ENCODE peak calls at places on chromosomes 4 and X, in six cellular contexts. P is GM23338, L is sigmoid colon, Q is upper lobe of left lung, A is SK-N-SH, R is GM12878. K is an unnamed sample. For H3K36me3, the result is how much of the 10 kb centered on the place peaks cover.

GRCh38 chr4:183335369-183335940 is 13.2 kb upstream of the CLDN24 start:
- DNase-seq in L (no peak), Q (no peak), P (no peak), A (no peak), R (no peak), K (no peak)

GRCh38 chrX:15674514-15674898 is 9.9 kb upstream of the CLTRN start:
- DNase-seq in Q (peak), R (peak), L (peak), P (peak), A (peak), K (no peak)

GRCh38 chr4:58166496-58166895 is 1056.3 kb upstream of the IGFBP7 start:
- DNase-seq in Q (no peak), R (no peak), A (no peak), L (no peak), P (no peak), K (no peak)

GRCh38 chr4:182582245-182582644 is 334.9 kb downstream of the DCTD start:
- DNase-seq in Q (no peak), R (no peak), A (no peak), P (no peak), L (no peak), K (no peak)

GRCh38 chr4:72390409-72390808 is 178.6 kb downstream of the ADAMTS3 start:
- DNase-seq in P (no peak), Q (no peak), L (no peak), A (no peak), R (no peak), K (no peak)

GRCh38 chr4:156347412-156348075 is 393.9 kb upstream of the CTSO start:
- DNase-seq in L (no peak), P (peak), R (no peak), A (no peak), Q (no peak), K (no peak)

GRCh38 chr4:24730256-24731001 is 64.9 kb upstream of the SOD3 start:
- DNase-seq in P (no peak), L (peak), R (no peak), A (no peak), Q (peak), K (no peak)

GRCh38 chrX:51568586-51568985 is 50.1 kb downstream of the CENPVL3 start:
- DNase-seq in L (no peak), Q (no peak), P (no peak), R (no peak), A (no peak), K (no peak)

GRCh38 chr4:39486221-39486804 is 27.5 kb downstream of the LIAS start:
- DNase-seq in R (no peak), A (no peak), P (no peak), Q (no peak), L (no peak), K (no peak)

GRCh38 chrX:120647127-120647526 is 17.3 kb upstream of the C1GALT1C1 start:
- DNase-seq in A (no peak), P (no peak), R (no peak), L (no peak), Q (no peak), K (no peak)

GRCh38 chrX:106286053-106286650 is 118.0 kb downstream of the PWWP3B start:
- DNase-seq in L (no peak), P (no peak), A (no peak), Q (no peak), R (no peak), K (no peak)

GRCh38 chr4:156968479-156968984 is 3.1 kb downstream of the PDGFC start:
- DNase-seq in P (peak), L (peak), R (no peak), A (peak), Q (peak), K (peak)

GRCh38 chr4:158823461-158823873 is 54.6 kb downstream of the FNIP2 start:
- DNase-seq in L (no peak), P (no peak), Q (no peak), R (no peak), A (no peak), K (no peak)

GRCh38 chrX:13287816-13288215 is 32.0 kb downstream of the ATXN3L start:
- DNase-seq in P (no peak), L (no peak), R (no peak), Q (no peak), A (no peak), K (no peak)

GRCh38 chr4:39660045-39660444 is 21.4 kb upstream of the SMIM14 start:
- DNase-seq in R (no peak), A (no peak), L (no peak), P (no peak), Q (no peak), K (no peak)

GRCh38 chr4:54784188-54784671 is 126.5 kb downstream of the KIT start:
- DNase-seq in A (no peak), L (peak), P (no peak), Q (peak), R (no peak), K (no peak)

GRCh38 chr4:17962171-17962570 is 59.4 kb downstream of the LCORL start:
- DNase-seq in Q (no peak), A (no peak), R (no peak), L (no peak), P (no peak), K (no peak)

GRCh38 chr4:175703956-175704600 is 108.0 kb downstream of the GPM6A start:
- DNase-seq in P (no peak), A (no peak), Q (no peak), L (no peak), R (no peak), K (no peak)

GRCh38 chrX:10237255-10237654 is 80.5 kb downstream of the CLCN4 start:
- DNase-seq in R (no peak), P (no peak), L (no peak), Q (no peak), A (no peak), K (no peak)

DNA sequence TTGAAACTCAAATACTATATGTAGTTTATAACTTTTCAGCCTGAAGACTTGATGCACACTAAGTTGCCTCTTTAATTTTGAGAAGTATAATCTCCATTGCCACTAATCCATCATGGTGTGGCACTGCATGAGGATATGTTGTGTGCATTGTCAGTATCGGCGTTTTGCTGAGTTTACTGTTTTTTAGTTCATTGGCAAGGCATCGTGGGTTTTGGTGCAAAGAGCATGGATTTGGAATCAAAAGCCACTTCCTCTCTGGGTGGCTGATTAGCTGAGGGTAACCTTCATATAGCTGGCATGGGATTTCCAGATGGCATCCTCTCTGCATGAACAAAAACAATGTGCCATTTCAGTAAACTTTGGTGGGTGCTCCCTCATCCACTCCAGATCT is 38.7 kb downstream of the FHL1 start:
- DNase-seq in P (no peak), L (no peak), Q (no peak), A (no peak), R (no peak), K (no peak)
- H3K4me3 ChIP-seq in P (no peak), L (no peak), Q (no peak), A (no peak), R (no peak), K (no peak)

DNA sequence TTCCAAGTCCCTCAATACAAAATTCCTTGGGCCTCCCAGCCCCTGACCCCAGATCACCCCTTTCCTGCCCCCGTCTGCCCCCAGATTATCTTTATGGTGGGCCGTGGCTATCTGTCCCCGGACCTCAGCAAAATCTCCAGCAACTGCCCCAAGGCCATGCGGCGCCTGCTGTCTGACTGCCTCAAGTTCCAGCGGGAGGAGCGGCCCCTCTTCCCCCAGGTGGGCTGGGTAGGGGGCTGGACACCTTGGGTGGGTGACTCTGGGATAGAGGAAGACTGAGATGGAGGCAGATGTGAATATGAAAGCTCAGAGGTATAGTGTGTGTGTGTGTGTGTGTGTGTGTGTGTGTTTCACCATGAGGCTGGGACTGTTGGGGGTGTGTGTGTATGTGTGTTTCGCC is 9.8 kb downstream of the ARAF start:
- DNase-seq in A (no peak), R (no peak), Q (no peak), P (no peak), L (no peak), K (no peak)
- H3K36me3 ChIP-seq in A (under half), R (under half), Q (under half), P (under half), L (under half), K (under half)

GRCh38 chr4:7067523-7068278 is at the start of gene GRPEL1:
- DNase-seq in P (peak), A (peak), Q (peak), R (peak), L (peak), K (peak)

GRCh38 chr4:7067147-7067522 is 729 bp downstream of the GRPEL1 start:
- DNase-seq in P (no peak), R (no peak), A (no peak), L (no peak), Q (peak), K (no peak)

GRCh38 chr4:7068883-7069282 is 1.0 kb upstream of the GRPEL1 start:
- DNase-seq in A (peak), P (peak), L (peak), Q (no peak), R (no peak), K (no peak)

GRCh38 chr4:7066493-7066892 is 1.4 kb downstream of the GRPEL1 start:
- DNase-seq in P (no peak), Q (no peak), L (peak), R (no peak), A (no peak), K (no peak)

DNA sequence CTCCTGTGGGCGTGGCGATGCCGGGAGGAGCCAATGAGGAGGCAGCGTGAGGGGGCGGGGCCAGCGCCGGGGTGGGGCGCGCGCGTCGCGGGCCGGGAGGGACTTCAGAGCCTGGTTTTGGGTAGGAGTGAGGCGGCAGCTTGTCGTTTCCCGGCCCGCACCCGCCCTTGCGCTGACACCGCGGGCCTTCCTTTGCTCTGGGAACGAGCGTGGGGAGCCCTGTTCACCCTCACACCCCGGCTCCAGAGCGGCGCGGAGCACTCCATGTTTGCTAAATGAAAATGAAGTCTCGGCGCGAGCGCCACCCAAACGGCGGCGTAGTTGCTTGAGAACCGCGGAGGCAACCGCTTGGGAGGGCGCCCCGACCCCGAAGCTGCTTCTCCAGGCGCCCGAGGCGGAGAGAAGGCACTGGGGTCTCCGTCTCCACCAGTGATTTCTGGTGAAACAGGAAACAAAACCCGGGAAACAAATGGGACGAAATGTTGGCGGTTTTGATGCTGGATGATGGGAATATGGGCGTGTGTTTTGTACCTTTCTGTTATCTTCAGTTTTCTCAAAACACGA is 497 bp upstream of the GRPEL1 start:
- DNase-seq in A (no peak), R (no peak), P (no peak), Q (no peak), L (no peak), K (no peak)
- TF ChIP-seq POLR2AphosphoS5 in A (peak), R (peak), P (peak), Q (no peak), L (no peak), K (peak)

DNA sequence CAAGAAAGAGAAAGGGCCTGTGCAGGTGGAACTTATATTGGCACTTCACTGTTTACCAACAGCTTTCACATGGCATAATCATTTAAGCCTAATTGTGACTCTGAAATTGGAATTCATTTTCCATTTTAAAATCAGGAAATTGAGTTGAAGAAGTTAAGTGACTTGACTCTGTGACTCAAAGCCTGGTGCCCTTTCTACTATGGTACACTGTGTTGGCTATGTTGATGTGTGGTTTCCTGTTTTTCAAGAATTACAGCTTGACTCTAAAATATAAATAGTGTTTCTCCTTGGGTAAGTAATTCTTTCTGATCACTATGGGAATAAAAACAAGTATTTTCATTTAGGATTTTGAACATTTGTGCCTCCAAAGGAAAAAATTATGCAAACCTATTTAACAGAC is 4.3 kb downstream of the AFF1 start:
- DNase-seq in L (no peak), P (no peak), Q (peak), A (no peak), R (no peak), K (no peak)
- H3K4me3 ChIP-seq in L (no peak), P (peak), Q (no peak), A (no peak), R (peak), K (peak)

DNA sequence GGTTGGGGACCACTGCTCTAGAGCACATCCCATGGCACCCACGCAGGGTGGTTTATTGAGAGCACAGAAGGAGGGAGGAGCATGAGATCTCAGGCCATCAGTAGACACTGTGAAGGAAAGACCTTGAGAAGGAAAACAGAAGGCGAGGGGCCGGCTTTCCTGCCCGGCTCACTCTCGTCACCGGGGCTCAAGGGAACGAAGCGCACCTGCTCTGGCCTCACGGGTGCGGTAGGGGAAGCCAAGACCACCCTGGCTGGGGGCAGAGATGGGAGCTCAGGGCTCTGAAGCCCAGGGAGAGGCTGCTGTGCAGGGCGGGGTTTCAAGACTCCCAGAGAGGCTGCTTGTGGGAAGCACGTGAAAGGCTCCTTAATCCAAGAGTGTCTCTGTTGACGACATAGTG is 105.9 kb downstream of the TNIP2 start:
- DNase-seq in Q (peak), L (peak), R (no peak), A (no peak), P (no peak), K (no peak)
- H3K36me3 ChIP-seq in Q (under half), L (under half), R (under half), A (under half), P (under half), K (half or more)

GRCh38 chr4:73443224-73443623 is 7.2 kb downstream of the AFP start:
- DNase-seq in P (no peak), Q (no peak), L (no peak), A (no peak), R (no peak), K (no peak)
- TF ChIP-seq POLR2AphosphoS5 in P (no peak), Q (no peak), L (no peak), A (no peak), R (no peak), K (no peak)